ENCODE peak calls at places on chromosomes 6 and 20, in seven cellular contexts. M is body of pancreas; S is breast epithelium; P is CD4-positive, CD25-positive, alpha-beta regulatory T cell; T is Caco-2; X is transverse colon; L is SJSA1. O is an unnamed sample. For H3K9me3, the result is how much of the 10 kb centered on the place peaks cover.

GRCh38 chr6:44898296-44898930 is 429.7 kb upstream of the RUNX2 start:
- DNase-seq in L (no peak), P (no peak), X (no peak), S (no peak), T (no peak), M (no peak), O (no peak)

GRCh38 chr20:33727115-33727479 is 4.7 kb upstream of the ZNF341 start:
- DNase-seq in S (no peak), X (no peak), M (no peak), T (no peak), P (no peak), L (no peak), O (no peak)

GRCh38 chr20:45088247-45088646 is 12.7 kb downstream of the KCNS1 start:
- DNase-seq in P (no peak), L (no peak), S (no peak), X (no peak), M (no peak), T (no peak), O (no peak)

GRCh38 chr6:118892248-118893094 is 1.5 kb upstream of the ASF1A start:
- DNase-seq in X (no peak), P (no peak), M (no peak), T (no peak), L (no peak), S (no peak), O (no peak)

GRCh38 chr6:74066168-74066871 is 370.3 kb downstream of the CD109 start:
- DNase-seq in P (no peak), S (no peak), M (no peak), L (no peak), T (no peak), X (no peak), O (no peak)

GRCh38 chr6:156430361-156430760 is 346.8 kb upstream of the ARID1B start:
- DNase-seq in M (no peak), X (no peak), S (no peak), P (no peak), T (no peak), L (no peak), O (no peak)

GRCh38 chr20:48057251-48057650 is 272.0 kb upstream of the SULF2 start:
- DNase-seq in X (no peak), M (no peak), L (no peak), T (no peak), S (no peak), P (no peak), O (no peak)

GRCh38 chr6:19836799-19837510 is at the start of gene ID4:
- DNase-seq in X (peak), L (peak), P (no peak), S (peak), T (no peak), M (peak), O (peak)

GRCh38 chr6:109894181-109894580 is 83.9 kb upstream of the GPR6 start:
- DNase-seq in L (no peak), P (no peak), S (no peak), M (peak), X (no peak), T (no peak), O (no peak)

GRCh38 chr6:41966961-41967311 is 25.3 kb upstream of the CCND3 start:
- DNase-seq in S (no peak), L (peak), T (no peak), X (no peak), P (no peak), M (no peak), O (no peak)

GRCh38 chr6:107495196-107495643 is 5.3 kb downstream of the SOBP start:
- DNase-seq in M (no peak), S (no peak), X (no peak), P (no peak), L (no peak), T (no peak), O (no peak)

GRCh38 chr6:156427345-156427744 is 349.8 kb upstream of the ARID1B start:
- DNase-seq in T (no peak), L (peak), S (no peak), P (no peak), M (peak), X (peak), O (peak)

GRCh38 chr6:101080597-101080996 is 199.5 kb upstream of the ASCC3 start:
- DNase-seq in L (no peak), S (no peak), M (no peak), T (no peak), X (no peak), P (no peak), O (no peak)

GRCh38 chr6:32462609-32463008 is 22.9 kb downstream of the HLA-DRA start:
- DNase-seq in T (no peak), S (no peak), P (no peak), L (no peak), X (no peak), M (no peak), O (no peak)

DNA sequence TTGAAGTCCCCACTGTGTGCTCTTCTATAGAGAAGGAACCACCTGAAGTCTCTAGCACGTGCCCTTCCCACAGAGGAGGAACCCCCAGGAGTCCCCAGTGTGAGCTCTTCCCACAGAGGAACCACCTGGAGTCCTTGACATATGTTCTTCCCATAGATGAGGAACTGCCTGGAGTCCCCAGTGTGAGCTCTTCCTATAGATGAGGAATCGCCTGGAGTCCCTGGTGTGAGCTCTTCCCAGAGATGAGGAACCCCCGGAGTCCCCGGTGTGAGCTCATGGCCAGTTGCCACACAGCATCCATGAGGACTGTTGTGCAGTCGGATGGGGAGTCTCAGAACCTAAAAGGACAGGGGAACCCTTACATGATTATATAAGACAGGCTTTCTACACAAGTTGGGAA is 158.1 kb upstream of the THBS2 start:
- DNase-seq in S (no peak), M (no peak), X (no peak), T (no peak), L (no peak), P (no peak), O (no peak)
- H3K9me3 ChIP-seq in S (under half), M (under half), X (under half), T (under half), L (under half), P (under half), O (under half)

GRCh38 chr6:160917581-160917980 is 74.0 kb upstream of the MAP3K4 start:
- DNase-seq in M (no peak), X (no peak), S (no peak), T (no peak), L (no peak), P (no peak), O (peak)
- H3K9me3 ChIP-seq in M (under half), X (under half), S (under half), T (under half), L (under half), P (under half), O (under half)

DNA sequence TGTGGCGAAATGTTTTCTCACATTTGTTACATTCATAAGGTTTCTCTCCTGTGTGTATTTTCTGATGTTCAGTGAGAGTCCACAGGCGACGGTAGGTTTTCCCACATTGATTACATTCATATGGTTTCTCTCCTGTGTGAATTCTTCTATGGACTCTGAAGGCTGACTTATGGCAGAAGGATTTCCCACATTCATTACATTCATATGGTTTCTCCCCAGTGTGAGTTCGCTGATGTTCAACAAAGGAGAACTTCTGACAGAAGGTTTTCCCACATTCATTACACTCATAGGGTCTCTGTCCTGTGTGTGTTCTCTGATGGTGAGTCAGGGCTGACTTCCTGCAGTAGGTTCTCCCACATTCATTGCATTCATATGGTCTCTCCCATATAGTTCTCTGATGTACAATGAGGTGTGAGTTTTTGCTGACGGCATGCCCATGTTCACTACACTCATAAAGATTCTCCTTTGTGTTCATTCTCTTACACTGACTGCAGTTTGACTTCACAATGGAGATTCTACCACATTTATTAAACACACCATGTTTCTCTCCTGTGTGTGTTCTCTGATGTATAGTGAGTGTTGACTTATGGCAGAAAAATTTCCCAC is 11.9 kb downstream of the ZNF334 start:
- DNase-seq in L (no peak), S (no peak), M (no peak), T (no peak), X (no peak), P (no peak), O (no peak)
- H3K9me3 ChIP-seq in L (under half), S (half or more), M (under half), T (under half), X (under half), P (under half), O (under half)

GRCh38 chr6:165218816-165219215 is 90.6 kb downstream of the C6orf118 start:
- DNase-seq in T (no peak), M (no peak), S (no peak), X (no peak), P (no peak), L (no peak), O (no peak)
- H3K9me3 ChIP-seq in T (under half), M (under half), S (under half), X (under half), P (under half), L (under half), O (under half)

DNA sequence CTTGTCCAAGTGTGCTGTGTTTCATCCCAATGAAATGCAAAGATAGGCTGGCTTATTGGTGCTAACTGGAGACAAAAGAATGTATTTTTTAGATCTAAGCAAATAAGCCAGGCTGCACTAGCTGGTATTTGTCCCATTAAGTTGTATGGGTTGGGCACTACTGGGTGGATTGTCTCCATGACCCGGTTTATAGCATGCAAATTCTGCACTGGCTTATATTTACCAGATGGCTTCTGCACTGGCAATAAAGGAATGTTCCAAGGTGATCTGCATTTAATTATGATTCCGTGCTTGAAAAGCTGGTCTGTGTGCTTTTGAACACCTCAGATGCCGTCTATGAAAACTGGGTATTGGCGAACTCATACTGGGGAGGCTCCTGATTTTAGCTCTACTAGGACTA is 61.4 kb upstream of the MOCS1 start:
- DNase-seq in S (no peak), T (no peak), P (no peak), X (peak), L (no peak), M (no peak), O (no peak)
- H3K9me3 ChIP-seq in S (under half), T (under half), P (under half), X (under half), L (under half), M (under half), O (under half)

GRCh38 chr20:49999329-49999728 is 16.5 kb downstream of the SNAI1 start:
- DNase-seq in M (no peak), X (no peak), S (no peak), L (no peak), P (no peak), T (no peak), O (no peak)
- H3K9me3 ChIP-seq in M (under half), X (under half), S (under half), L (under half), P (under half), T (under half), O (under half)

O was measured in small intestine.